ENCODE peak calls at places on chromosomes 13 and 19, in seven cellular contexts. One of them, this sample, is unnamed.

GRCh38 chr13:43804461-43805070 is 17.8 kb upstream of the ENOX1 start:
- DNase-seq in HCT116: peak; percentile 55
- DNase-seq in breast epithelium: no peak
- DNase-seq in transverse colon: no peak
- DNase-seq in H1: no peak
- DNase-seq in sigmoid colon: no peak
- DNase-seq in suprapubic skin: no peak
- DNase-seq in this sample: peak; percentile 66

GRCh38 chr19:12841094-12841493 is 2.8 kb downstream of the MAST1 start:
- DNase-seq in HCT116: no peak
- DNase-seq in breast epithelium: no peak
- DNase-seq in transverse colon: no peak
- DNase-seq in H1: peak; percentile 96
- DNase-seq in sigmoid colon: no peak
- DNase-seq in suprapubic skin: no peak
- DNase-seq in this sample: no peak

GRCh38 chr13:30422056-30422914 is at the start of gene UBE2L5:
- DNase-seq in HCT116: peak; percentile 63
- DNase-seq in breast epithelium: peak; percentile 78
- DNase-seq in transverse colon: peak; percentile 79
- DNase-seq in H1: peak; percentile 78
- DNase-seq in sigmoid colon: peak; percentile 94
- DNase-seq in suprapubic skin: peak; percentile 85
- DNase-seq in this sample: peak; percentile 82

GRCh38 chr13:20995245-20995829 is 66.0 kb downstream of the LATS2 start:
- DNase-seq in HCT116: no peak
- DNase-seq in breast epithelium: no peak
- DNase-seq in transverse colon: no peak
- DNase-seq in H1: no peak
- DNase-seq in sigmoid colon: no peak
- DNase-seq in suprapubic skin: no peak
- DNase-seq in this sample: no peak

GRCh38 chr19:19547674-19548345 is 9.7 kb downstream of the CILP2 start:
- DNase-seq in HCT116: no peak
- DNase-seq in breast epithelium: no peak
- DNase-seq in transverse colon: no peak
- DNase-seq in H1: no peak
- DNase-seq in sigmoid colon: no peak
- DNase-seq in suprapubic skin: no peak
- DNase-seq in this sample: no peak

GRCh38 chr13:61086052-61086451 is 329.6 kb downstream of the PCDH20 start:
- DNase-seq in HCT116: no peak
- DNase-seq in breast epithelium: no peak
- DNase-seq in transverse colon: no peak
- DNase-seq in H1: no peak
- DNase-seq in sigmoid colon: no peak
- DNase-seq in suprapubic skin: no peak
- DNase-seq in this sample: no peak

GRCh38 chr13:35909837-35910236 is 221.3 kb downstream of the DCLK1 start:
- DNase-seq in HCT116: no peak
- DNase-seq in breast epithelium: no peak
- DNase-seq in transverse colon: no peak
- DNase-seq in H1: peak; percentile 42
- DNase-seq in sigmoid colon: no peak
- DNase-seq in suprapubic skin: no peak
- DNase-seq in this sample: no peak

GRCh38 chr13:102784501-102784900 is 10.9 kb upstream of the TEX30 start:
- DNase-seq in HCT116: no peak
- DNase-seq in breast epithelium: no peak
- DNase-seq in transverse colon: no peak
- DNase-seq in H1: no peak
- DNase-seq in sigmoid colon: no peak
- DNase-seq in suprapubic skin: no peak
- DNase-seq in this sample: no peak

GRCh38 chr13:21625366-21625765 is 21.4 kb upstream of the MICU2 start:
- DNase-seq in HCT116: peak; percentile 59
- DNase-seq in breast epithelium: no peak
- DNase-seq in transverse colon: peak; percentile 19
- DNase-seq in H1: no peak
- DNase-seq in sigmoid colon: no peak
- DNase-seq in suprapubic skin: no peak
- DNase-seq in this sample: no peak

GRCh38 chr13:93144031-93144430 is 82.6 kb upstream of the GPC6 start:
- DNase-seq in HCT116: no peak
- DNase-seq in breast epithelium: no peak
- DNase-seq in transverse colon: no peak
- DNase-seq in H1: no peak
- DNase-seq in sigmoid colon: no peak
- DNase-seq in suprapubic skin: no peak
- DNase-seq in this sample: no peak

GRCh38 chr13:27053902-27054595 is 117.6 kb downstream of the USP12 start:
- DNase-seq in HCT116: peak; percentile 41
- DNase-seq in breast epithelium: no peak
- DNase-seq in transverse colon: no peak
- DNase-seq in H1: no peak
- DNase-seq in sigmoid colon: no peak
- DNase-seq in suprapubic skin: no peak
- DNase-seq in this sample: no peak

GRCh38 chr13:67351114-67351513 is 121.0 kb upstream of the PCDH9 start:
- DNase-seq in HCT116: no peak
- DNase-seq in breast epithelium: no peak
- DNase-seq in transverse colon: no peak
- DNase-seq in H1: no peak
- DNase-seq in sigmoid colon: no peak
- DNase-seq in suprapubic skin: no peak
- DNase-seq in this sample: no peak
- TF ChIP-seq POLR2AphosphoS5 in HCT116: no peak
- TF ChIP-seq POLR2AphosphoS5 in breast epithelium: no peak
- TF ChIP-seq POLR2AphosphoS5 in transverse colon: no peak
- TF ChIP-seq POLR2AphosphoS5 in H1: no peak
- TF ChIP-seq POLR2AphosphoS5 in sigmoid colon: no peak
- TF ChIP-seq POLR2AphosphoS5 in suprapubic skin: no peak
- TF ChIP-seq POLR2AphosphoS5 in this sample: no peak

GRCh38 chr19:1273263-1274041 is 1.9 kb upstream of the FAM174C start:
- DNase-seq in HCT116: no peak
- DNase-seq in breast epithelium: no peak
- DNase-seq in transverse colon: no peak
- DNase-seq in H1: no peak
- DNase-seq in sigmoid colon: no peak
- DNase-seq in suprapubic skin: no peak
- DNase-seq in this sample: no peak

GRCh38 chr19:1275260-1275975 is at the start of gene FAM174C:
- DNase-seq in HCT116: peak; percentile 93
- DNase-seq in breast epithelium: peak; percentile 94
- DNase-seq in transverse colon: peak; percentile 96
- DNase-seq in H1: peak; percentile 92
- DNase-seq in sigmoid colon: peak; percentile 98
- DNase-seq in suprapubic skin: peak; percentile 99
- DNase-seq in this sample: peak; percentile 94

GRCh38 chr19:1274852-1275259 is 474 bp upstream of the FAM174C start:
- DNase-seq in HCT116: no peak
- DNase-seq in breast epithelium: no peak
- DNase-seq in transverse colon: no peak
- DNase-seq in H1: peak; percentile 77
- DNase-seq in sigmoid colon: peak; percentile 77
- DNase-seq in suprapubic skin: no peak
- DNase-seq in this sample: no peak

GRCh38 chr19:1272423-1273262 is 2.7 kb upstream of the FAM174C start:
- DNase-seq in HCT116: no peak
- DNase-seq in breast epithelium: no peak
- DNase-seq in transverse colon: no peak
- DNase-seq in H1: no peak
- DNase-seq in sigmoid colon: no peak
- DNase-seq in suprapubic skin: no peak
- DNase-seq in this sample: peak; percentile 14

DNA sequence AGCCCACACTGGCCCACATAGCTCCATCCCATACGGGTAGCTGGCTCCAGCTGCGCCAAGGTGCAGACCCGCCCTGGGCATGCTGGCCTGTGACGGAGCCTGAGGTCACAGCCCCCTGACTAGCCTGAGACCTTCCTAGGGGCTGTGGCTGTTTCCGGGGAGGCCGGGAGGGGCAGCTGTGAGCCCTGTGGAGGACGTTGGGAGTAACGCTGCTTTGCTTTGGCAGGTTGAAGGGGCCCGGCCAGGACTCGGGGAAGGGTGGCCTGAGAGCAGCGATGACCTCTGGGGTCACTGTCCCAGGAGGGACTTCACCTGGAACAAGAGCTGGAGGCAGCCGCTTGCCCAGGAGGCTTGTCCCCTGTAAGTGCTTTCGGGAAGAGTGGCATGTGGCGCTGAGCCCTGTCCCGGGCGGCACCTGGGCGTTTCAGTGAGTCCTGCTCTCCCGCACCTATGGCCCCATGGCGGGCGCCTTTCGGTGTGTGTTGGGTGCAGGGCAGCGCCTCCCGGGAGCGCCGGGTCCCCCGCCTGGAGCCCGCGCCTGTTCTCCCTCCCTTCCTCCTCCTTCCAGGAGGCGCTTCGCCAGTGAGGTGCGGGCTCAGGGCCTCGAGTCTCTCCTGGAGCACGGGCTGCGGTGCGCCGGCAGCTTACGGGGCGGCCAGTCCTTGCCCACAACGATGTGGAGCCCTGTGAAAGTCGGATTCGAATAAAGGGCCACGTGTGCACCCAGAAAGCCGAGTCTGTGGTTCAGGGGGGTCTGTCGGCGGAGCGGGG is 1.1 kb upstream of the FAM174C start:
- DNase-seq in HCT116: no peak
- DNase-seq in breast epithelium: no peak
- DNase-seq in transverse colon: no peak
- DNase-seq in H1: no peak
- DNase-seq in sigmoid colon: no peak
- DNase-seq in suprapubic skin: no peak
- DNase-seq in this sample: peak; percentile 17
- TF ChIP-seq POLR2AphosphoS5 in HCT116: no peak
- TF ChIP-seq POLR2AphosphoS5 in breast epithelium: no peak
- TF ChIP-seq POLR2AphosphoS5 in transverse colon: no peak
- TF ChIP-seq POLR2AphosphoS5 in H1: no peak
- TF ChIP-seq POLR2AphosphoS5 in sigmoid colon: no peak
- TF ChIP-seq POLR2AphosphoS5 in suprapubic skin: no peak
- TF ChIP-seq POLR2AphosphoS5 in this sample: no peak

GRCh38 chr19:4354897-4355296 is 11.5 kb downstream of the MPND start:
- DNase-seq in HCT116: no peak
- DNase-seq in breast epithelium: no peak
- DNase-seq in transverse colon: no peak
- DNase-seq in H1: no peak
- DNase-seq in sigmoid colon: peak; percentile 61
- DNase-seq in suprapubic skin: no peak
- DNase-seq in this sample: no peak
- TF ChIP-seq POLR2AphosphoS5 in HCT116: no peak
- TF ChIP-seq POLR2AphosphoS5 in breast epithelium: no peak
- TF ChIP-seq POLR2AphosphoS5 in transverse colon: no peak
- TF ChIP-seq POLR2AphosphoS5 in H1: no peak
- TF ChIP-seq POLR2AphosphoS5 in sigmoid colon: no peak
- TF ChIP-seq POLR2AphosphoS5 in suprapubic skin: no peak
- TF ChIP-seq POLR2AphosphoS5 in this sample: no peak

GRCh38 chr13:49995535-49996165 is 1.2 kb upstream of the TRIM13 start:
- DNase-seq in HCT116: no peak
- DNase-seq in breast epithelium: no peak
- DNase-seq in transverse colon: no peak
- DNase-seq in H1: no peak
- DNase-seq in sigmoid colon: no peak
- DNase-seq in suprapubic skin: no peak
- DNase-seq in this sample: no peak

GRCh38 chr13:49996951-49997895 is at the start of gene TRIM13:
- DNase-seq in HCT116: peak; percentile 71
- DNase-seq in breast epithelium: peak; percentile 82
- DNase-seq in transverse colon: peak; percentile 92
- DNase-seq in H1: peak; percentile 89
- DNase-seq in sigmoid colon: peak; percentile 95
- DNase-seq in suprapubic skin: peak; percentile 93
- DNase-seq in this sample: peak; percentile 90

GRCh38 chr13:49997935-49998334 is 1.1 kb downstream of the TRIM13 start:
- DNase-seq in HCT116: no peak
- DNase-seq in breast epithelium: no peak
- DNase-seq in transverse colon: no peak
- DNase-seq in H1: no peak
- DNase-seq in sigmoid colon: no peak
- DNase-seq in suprapubic skin: no peak
- DNase-seq in this sample: peak; percentile 48

GRCh38 chr13:49998714-49999624 is 2.1 kb downstream of the TRIM13 start:
- DNase-seq in HCT116: no peak
- DNase-seq in breast epithelium: no peak
- DNase-seq in transverse colon: no peak
- DNase-seq in H1: peak; percentile 64
- DNase-seq in sigmoid colon: no peak
- DNase-seq in suprapubic skin: no peak
- DNase-seq in this sample: no peak

GRCh38 chr13:49996166-49996915 is 501 bp upstream of the TRIM13 start:
- DNase-seq in HCT116: peak; percentile 74
- DNase-seq in breast epithelium: peak; percentile 86
- DNase-seq in transverse colon: peak; percentile 95
- DNase-seq in H1: peak; percentile 89
- DNase-seq in sigmoid colon: peak; percentile 97
- DNase-seq in suprapubic skin: peak; percentile 95
- DNase-seq in this sample: peak; percentile 91
- TF ChIP-seq POLR2AphosphoS5 in HCT116: peak; percentile 91
- TF ChIP-seq POLR2AphosphoS5 in breast epithelium: peak; percentile 37
- TF ChIP-seq POLR2AphosphoS5 in transverse colon: peak; percentile 55
- TF ChIP-seq POLR2AphosphoS5 in H1: no peak
- TF ChIP-seq POLR2AphosphoS5 in sigmoid colon: peak; percentile 94
- TF ChIP-seq POLR2AphosphoS5 in suprapubic skin: no peak
- TF ChIP-seq POLR2AphosphoS5 in this sample: peak; percentile 33

GRCh38 chr13:71412231-71412630 is 454.8 kb downstream of the DACH1 start:
- DNase-seq in HCT116: no peak
- DNase-seq in breast epithelium: no peak
- DNase-seq in transverse colon: no peak
- DNase-seq in H1: no peak
- DNase-seq in sigmoid colon: no peak
- DNase-seq in suprapubic skin: no peak
- DNase-seq in this sample: no peak

DNA sequence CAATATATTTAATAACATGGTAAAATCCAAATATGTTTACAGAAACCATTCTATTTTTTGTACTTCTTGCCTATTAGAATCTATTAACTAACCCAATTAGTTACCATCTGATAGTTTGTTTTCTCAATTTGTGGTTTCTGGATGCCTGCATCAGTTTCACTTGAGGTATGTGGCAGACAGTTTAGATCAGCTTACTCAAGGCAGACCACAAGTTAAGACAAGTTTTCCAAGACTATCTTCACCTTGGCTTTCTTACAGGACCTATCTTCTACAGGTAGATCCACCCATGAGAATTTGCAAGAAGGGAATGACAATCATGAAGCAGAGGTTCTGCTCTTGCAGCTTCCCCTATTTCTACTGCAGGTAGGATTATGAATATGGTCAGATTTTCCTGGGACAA is 458.6 kb downstream of the DACH1 start:
- DNase-seq in HCT116: no peak
- DNase-seq in breast epithelium: no peak
- DNase-seq in transverse colon: no peak
- DNase-seq in H1: no peak
- DNase-seq in sigmoid colon: no peak
- DNase-seq in suprapubic skin: no peak
- DNase-seq in this sample: no peak
- TF ChIP-seq POLR2AphosphoS5 in HCT116: no peak
- TF ChIP-seq POLR2AphosphoS5 in breast epithelium: no peak
- TF ChIP-seq POLR2AphosphoS5 in transverse colon: no peak
- TF ChIP-seq POLR2AphosphoS5 in H1: no peak
- TF ChIP-seq POLR2AphosphoS5 in sigmoid colon: no peak
- TF ChIP-seq POLR2AphosphoS5 in suprapubic skin: no peak
- TF ChIP-seq POLR2AphosphoS5 in this sample: no peak